ENCODE peak calls at places on chromosome 16, in six cellular contexts. One of them, this sample, is unnamed.

GRCh38 chr16:70579648-70580630 is 56.3 kb downstream of the SF3B3 start:
- DNase-seq in fibroblast of mammary gland: no peak
- DNase-seq in activated T-cell treated with anti-CD3 and anti-CD28 coated beads for 1 hour: no peak
- DNase-seq in MV-4-11: no peak
- DNase-seq in left lung: peak; percentile 40
- DNase-seq in uterus: peak; percentile 73
- DNase-seq in this sample: no peak

GRCh38 chr16:31470615-31471014 is 1.3 kb upstream of the TGFB1I1 start:
- DNase-seq in uterus: no peak
- DNase-seq in left lung: no peak
- DNase-seq in activated T-cell treated with anti-CD3 and anti-CD28 coated beads for 1 hour: no peak
- DNase-seq in MV-4-11: no peak
- DNase-seq in fibroblast of mammary gland: no peak
- DNase-seq in this sample: no peak

GRCh38 chr16:84788968-84789371 is 30.8 kb upstream of the CRISPLD2 start:
- DNase-seq in uterus: no peak
- DNase-seq in MV-4-11: no peak
- DNase-seq in fibroblast of mammary gland: peak; percentile 98
- DNase-seq in activated T-cell treated with anti-CD3 and anti-CD28 coated beads for 1 hour: no peak
- DNase-seq in left lung: no peak
- DNase-seq in this sample: no peak

GRCh38 chr16:78926723-78927200 is 673.8 kb downstream of the MAF start:
- DNase-seq in left lung: no peak
- DNase-seq in fibroblast of mammary gland: no peak
- DNase-seq in activated T-cell treated with anti-CD3 and anti-CD28 coated beads for 1 hour: no peak
- DNase-seq in MV-4-11: no peak
- DNase-seq in uterus: no peak
- DNase-seq in this sample: no peak

GRCh38 chr16:28179354-28179753 is 32.4 kb downstream of the XPO6 start:
- DNase-seq in fibroblast of mammary gland: no peak
- DNase-seq in activated T-cell treated with anti-CD3 and anti-CD28 coated beads for 1 hour: no peak
- DNase-seq in MV-4-11: no peak
- DNase-seq in uterus: no peak
- DNase-seq in left lung: no peak
- DNase-seq in this sample: no peak

GRCh38 chr16:50300942-50301625 is 34.7 kb downstream of the ADCY7 start:
- DNase-seq in left lung: peak; percentile 32
- DNase-seq in fibroblast of mammary gland: peak; percentile 37
- DNase-seq in uterus: peak; percentile 12
- DNase-seq in MV-4-11: no peak
- DNase-seq in activated T-cell treated with anti-CD3 and anti-CD28 coated beads for 1 hour: no peak
- DNase-seq in this sample: no peak

GRCh38 chr16:23505180-23505665 is 5.1 kb downstream of the GGA2 start:
- DNase-seq in uterus: no peak
- DNase-seq in activated T-cell treated with anti-CD3 and anti-CD28 coated beads for 1 hour: no peak
- DNase-seq in MV-4-11: no peak
- DNase-seq in fibroblast of mammary gland: no peak
- DNase-seq in left lung: no peak
- DNase-seq in this sample: no peak

GRCh38 chr16:8861563-8862308 is 7.1 kb downstream of the CARHSP1 start:
- DNase-seq in uterus: no peak
- DNase-seq in MV-4-11: no peak
- DNase-seq in activated T-cell treated with anti-CD3 and anti-CD28 coated beads for 1 hour: no peak
- DNase-seq in left lung: no peak
- DNase-seq in fibroblast of mammary gland: no peak
- DNase-seq in this sample: no peak

GRCh38 chr16:13957197-13958078 is 37.5 kb downstream of the ERCC4 start:
- DNase-seq in MV-4-11: peak; percentile 86
- DNase-seq in uterus: peak; percentile 76
- DNase-seq in activated T-cell treated with anti-CD3 and anti-CD28 coated beads for 1 hour: no peak
- DNase-seq in fibroblast of mammary gland: peak; percentile 99
- DNase-seq in left lung: peak; percentile 83
- DNase-seq in this sample: peak; percentile 25

GRCh38 chr16:27414803-27415431 is 12.9 kb downstream of the IL21R start:
- DNase-seq in left lung: no peak
- DNase-seq in activated T-cell treated with anti-CD3 and anti-CD28 coated beads for 1 hour: no peak
- DNase-seq in MV-4-11: peak; percentile 71
- DNase-seq in uterus: no peak
- DNase-seq in fibroblast of mammary gland: no peak
- DNase-seq in this sample: no peak

GRCh38 chr16:89442990-89443726 is 47.2 kb downstream of the ANKRD11 start:
- DNase-seq in left lung: peak; percentile 60
- DNase-seq in uterus: peak; percentile 64
- DNase-seq in MV-4-11: no peak
- DNase-seq in fibroblast of mammary gland: peak; percentile 74
- DNase-seq in activated T-cell treated with anti-CD3 and anti-CD28 coated beads for 1 hour: no peak
- DNase-seq in this sample: no peak

GRCh38 chr16:67279296-67280089 is at the start of gene PLEKHG4:
- DNase-seq in left lung: peak; percentile 82
- DNase-seq in activated T-cell treated with anti-CD3 and anti-CD28 coated beads for 1 hour: peak; percentile 67
- DNase-seq in uterus: peak; percentile 75
- DNase-seq in fibroblast of mammary gland: peak; percentile 74
- DNase-seq in MV-4-11: peak; percentile 76
- DNase-seq in this sample: no peak

GRCh38 chr16:12439443-12440232 is 364.0 kb downstream of the CPPED1 start:
- DNase-seq in left lung: no peak
- DNase-seq in activated T-cell treated with anti-CD3 and anti-CD28 coated beads for 1 hour: no peak
- DNase-seq in MV-4-11: no peak
- DNase-seq in uterus: no peak
- DNase-seq in fibroblast of mammary gland: no peak
- DNase-seq in this sample: no peak